ENCODE peak calls at places on chromosomes 7 and 10, in seven cellular contexts. R, X, W, P, L, T and K are unnamed samples. For H3K27me3, the result is how much of the 10 kb centered on the place peaks cover.

GRCh38 chr7:2205036-2205780 is 27.5 kb downstream of the MAD1L1 start:
- DNase-seq in W (no peak), X (no peak), T (no peak), P (no peak), R (no peak), L (no peak), K (no peak)

GRCh38 chr10:14325325-14325955 is 5.3 kb downstream of the FRMD4A start:
- DNase-seq in T (no peak), W (peak), L (peak), P (peak), R (peak), X (peak), K (peak)

GRCh38 chr10:101655581-101655980 is 39.4 kb downstream of the FBXW4 start:
- DNase-seq in R (peak), X (no peak), L (no peak), T (no peak), W (no peak), P (no peak), K (no peak)

GRCh38 chr7:21504021-21504420 is 38.8 kb upstream of the DNAH11 start:
- DNase-seq in X (peak), R (no peak), L (no peak), T (no peak), P (no peak), W (no peak), K (no peak)

GRCh38 chr7:149454750-149455149 is 6.1 kb downstream of the ZNF777 start:
- DNase-seq in P (no peak), T (no peak), W (no peak), R (no peak), X (no peak), L (peak), K (no peak)

GRCh38 chr7:90579181-90579688 is 16.9 kb upstream of the CDK14 start:
- DNase-seq in R (no peak), T (no peak), P (no peak), W (no peak), X (no peak), L (no peak), K (no peak)

GRCh38 chr7:156765901-156766656 is 125.5 kb downstream of the RNF32 start:
- DNase-seq in P (no peak), X (no peak), T (no peak), W (no peak), R (no peak), L (no peak), K (no peak)

GRCh38 chr10:113589225-113589770 is 36.4 kb downstream of the HABP2 start:
- DNase-seq in X (no peak), P (no peak), L (no peak), R (no peak), W (no peak), T (no peak), K (no peak)

GRCh38 chr7:108037140-108037539 is 34.2 kb upstream of the LAMB1 start:
- DNase-seq in X (no peak), T (no peak), P (no peak), L (no peak), R (no peak), W (no peak), K (no peak)

GRCh38 chr7:105643384-105643783 is 62.1 kb upstream of the EFCAB10 start:
- DNase-seq in X (peak), P (no peak), T (no peak), L (no peak), W (no peak), R (no peak), K (no peak)

GRCh38 chr10:71342850-71343773 is 24.1 kb downstream of the SLC29A3 start:
- DNase-seq in L (no peak), P (no peak), X (no peak), R (no peak), W (no peak), T (no peak), K (no peak)

GRCh38 chr10:22308390-22308789 is 7.8 kb upstream of the COMMD3 start:
- DNase-seq in W (no peak), P (no peak), X (no peak), R (no peak), T (no peak), L (no peak), K (peak)

GRCh38 chr7:82430518-82431465 is 12.8 kb downstream of the CACNA2D1 start:
- DNase-seq in L (no peak), P (no peak), W (no peak), X (no peak), T (peak), R (no peak), K (no peak)

GRCh38 chr7:37912756-37913155 is 3.9 kb downstream of the SFRP4 start:
- DNase-seq in P (no peak), T (no peak), W (no peak), L (no peak), X (no peak), R (no peak), K (no peak)

GRCh38 chr7:37916673-37917660 is at the start of gene SFRP4:
- DNase-seq in X (peak), P (no peak), T (no peak), L (no peak), W (peak), R (peak), K (no peak)

GRCh38 chr7:37916017-37916672 is 472 bp downstream of the SFRP4 start:
- DNase-seq in P (no peak), T (no peak), R (peak), L (no peak), X (peak), W (no peak), K (peak)

GRCh38 chr7:37918526-37918925 is 1.9 kb upstream of the SFRP4 start:
- DNase-seq in X (peak), R (no peak), W (no peak), L (no peak), T (no peak), P (no peak), K (no peak)

DNA sequence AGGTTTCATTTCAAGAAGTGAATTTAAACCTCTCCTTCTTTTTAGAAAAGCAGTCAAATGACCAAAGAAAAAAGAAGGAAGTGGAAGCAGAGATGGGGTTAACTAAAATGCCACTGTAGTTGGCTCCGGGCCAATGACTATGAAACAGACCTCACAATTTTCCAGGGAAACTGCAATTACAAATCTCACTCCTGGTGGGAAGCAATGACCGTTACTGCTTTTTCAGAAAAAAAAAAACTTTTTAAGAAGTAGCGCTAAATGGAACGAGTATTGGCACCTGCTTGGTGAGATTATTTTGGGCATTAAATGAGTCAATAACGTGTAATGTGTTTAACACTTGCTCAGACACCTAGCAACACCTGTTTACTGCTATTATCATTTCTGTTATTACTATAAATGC is 1.2 kb downstream of the SFRP4 start:
- DNase-seq in X (no peak), P (no peak), R (no peak), T (no peak), W (no peak), L (no peak), K (no peak)
- H3K4me3 ChIP-seq in X (peak), P (no peak), R (no peak), T (no peak), W (no peak), L (peak), K (no peak)

DNA sequence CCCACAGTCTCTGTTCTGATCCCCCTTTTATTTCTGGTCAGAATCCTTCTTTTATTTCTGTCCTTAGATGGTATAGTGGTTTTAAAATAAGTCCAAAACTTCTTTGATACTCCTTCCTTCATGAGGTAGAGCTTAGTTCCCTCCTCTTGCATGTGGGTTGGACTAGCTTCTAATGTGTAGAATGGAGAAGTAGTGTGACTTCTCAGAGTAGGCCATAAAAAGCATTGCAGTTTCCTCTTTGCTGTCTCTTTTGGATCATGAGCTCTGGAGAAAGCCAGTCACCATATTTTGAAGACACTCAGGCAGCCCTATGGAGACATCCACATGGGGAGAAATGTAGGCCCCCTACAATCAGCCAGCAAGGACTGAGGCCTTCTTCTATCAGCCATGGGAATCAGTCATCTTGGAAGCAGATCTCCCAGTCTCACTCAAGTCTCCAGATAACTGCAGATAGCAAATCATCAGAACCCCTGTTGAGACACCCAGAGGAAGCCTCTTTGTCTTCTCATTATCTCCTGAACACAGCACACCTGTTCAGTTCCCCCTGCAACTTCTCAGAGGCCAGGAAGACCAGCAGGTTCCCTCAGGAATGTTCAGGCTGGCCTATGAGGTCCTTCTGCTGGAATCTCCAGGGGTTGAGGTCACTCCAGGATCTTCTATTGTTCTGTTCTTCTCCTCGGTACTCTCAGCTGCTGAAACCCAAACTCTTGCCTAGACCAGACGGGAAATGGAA is 511.9 kb upstream of the ZMIZ1 start:
- DNase-seq in W (no peak), X (no peak), T (no peak), R (no peak), L (no peak), P (no peak), K (no peak)
- H3K27me3 ChIP-seq in W (under half), X (under half), T (under half), R (under half), L (under half), P (under half), K (under half)

DNA sequence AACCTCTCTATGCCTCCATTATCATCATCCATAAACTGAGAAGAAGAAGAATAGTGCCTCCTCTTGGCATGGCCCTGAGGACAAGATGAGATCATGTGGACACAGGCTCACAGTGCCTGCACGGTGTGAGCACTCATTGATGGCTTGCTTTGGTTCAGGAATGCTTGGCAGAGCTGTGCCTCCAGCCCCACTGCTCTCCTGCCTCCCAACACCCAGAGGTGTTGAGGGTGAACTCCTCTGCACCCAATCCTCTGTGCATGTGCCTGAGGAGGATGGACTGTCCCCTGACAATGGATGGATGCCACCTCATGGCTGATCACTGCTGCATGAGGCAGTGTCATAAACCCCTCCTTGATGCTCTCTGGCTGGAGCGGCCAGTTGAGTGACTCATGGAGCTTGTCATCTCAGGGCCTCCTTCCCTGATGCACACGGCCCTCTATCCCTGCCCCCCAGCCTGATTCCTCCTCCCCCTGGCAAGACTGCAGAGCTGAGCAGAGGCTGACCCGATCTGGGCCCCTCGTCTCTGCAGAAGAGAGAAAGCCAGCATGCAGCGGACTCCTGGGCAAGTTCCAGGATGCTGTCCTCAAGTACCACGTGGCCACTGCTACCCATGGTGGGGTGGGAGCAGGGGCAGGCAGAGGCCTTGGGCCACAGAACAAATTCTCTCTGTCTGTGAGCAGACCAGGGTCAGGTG is 136.3 kb downstream of the KCNMA1 start:
- DNase-seq in P (no peak), R (peak), W (no peak), L (no peak), T (peak), X (no peak), K (peak)
- TF ChIP-seq CTCF in P (no peak), R (no peak), W (no peak), L (no peak), T (no peak), X (no peak), K (no peak)

DNA sequence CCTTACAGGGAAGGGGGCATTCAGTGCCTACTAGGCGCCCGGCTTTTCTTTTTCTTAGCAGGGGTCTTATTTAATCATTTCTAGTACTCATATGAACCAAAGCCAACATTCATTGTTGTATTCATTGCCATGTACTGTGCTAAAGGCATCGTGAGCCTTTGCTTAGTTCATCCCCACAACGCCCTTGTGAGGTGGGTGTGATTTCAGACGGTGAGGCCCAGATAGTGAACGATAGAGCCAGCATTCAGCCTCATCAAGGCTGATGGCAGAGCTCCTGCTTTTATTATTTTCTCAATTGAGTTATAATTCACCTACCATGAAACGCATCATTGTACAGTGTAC is 50.0 kb downstream of the HK1 start:
- DNase-seq in L (no peak), P (no peak), R (no peak), T (no peak), W (no peak), X (no peak), K (no peak)
- H3K4me3 ChIP-seq in L (peak), P (no peak), R (no peak), T (peak), W (no peak), X (no peak), K (peak)

DNA sequence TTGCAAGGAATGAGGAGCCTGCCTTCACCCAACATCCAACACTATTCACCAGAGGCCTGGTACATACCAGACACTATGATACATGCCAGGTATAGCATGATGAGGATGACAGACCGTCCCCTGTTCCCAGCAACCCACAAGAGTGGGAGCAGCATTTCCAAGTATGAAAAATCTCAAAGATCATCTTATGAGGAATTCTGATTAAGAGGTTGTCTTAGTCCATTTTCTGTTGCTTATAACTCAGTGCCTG is 174.2 kb downstream of the HERPUD2 start:
- DNase-seq in R (no peak), L (no peak), T (no peak), W (no peak), P (no peak), X (no peak), K (no peak)
- H3K27me3 ChIP-seq in R (under half), L (under half), T (under half), W (under half), P (under half), X (under half), K (under half)

GRCh38 chr7:159047536-159047935 is 97.1 kb downstream of the VIPR2 start:
- DNase-seq in R (no peak), T (no peak), W (no peak), L (no peak), X (no peak), P (no peak), K (no peak)

GRCh38 chr7:159046300-159046699 is 98.4 kb downstream of the VIPR2 start:
- DNase-seq in P (no peak), T (no peak), L (peak), R (no peak), X (no peak), W (no peak), K (no peak)

GRCh38 chr7:159042639-159043101 is 102.0 kb downstream of the VIPR2 start:
- DNase-seq in T (no peak), L (peak), R (no peak), W (no peak), X (no peak), P (no peak), K (no peak)

GRCh38 chr7:159048656-159049055 is 96.0 kb downstream of the VIPR2 start:
- DNase-seq in X (no peak), W (no peak), L (peak), P (no peak), T (no peak), R (no peak), K (no peak)

DNA sequence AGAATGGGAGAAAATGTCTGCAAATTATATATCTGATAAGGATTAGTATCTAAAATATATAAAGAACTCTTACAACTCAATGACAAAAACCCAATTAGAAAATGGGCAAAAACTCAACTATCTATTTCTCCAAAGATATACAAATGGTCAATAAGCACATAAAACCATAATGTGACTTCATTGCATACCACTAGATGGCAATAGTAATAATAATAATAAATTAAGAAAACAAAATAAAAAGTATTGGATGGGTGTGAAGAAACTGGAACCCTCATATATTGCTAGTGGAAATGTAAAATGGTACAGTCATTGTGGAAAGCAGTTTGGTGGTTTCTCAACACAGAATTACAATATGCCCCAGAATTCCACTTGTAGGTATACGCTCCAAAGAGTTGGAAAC is 98.8 kb downstream of the VIPR2 start:
- DNase-seq in R (no peak), L (no peak), X (no peak), W (no peak), T (no peak), P (no peak), K (no peak)
- TF ChIP-seq CTCF in R (no peak), L (no peak), X (no peak), W (no peak), T (no peak), P (no peak), K (no peak)

GRCh38 chr10:31700222-31700621 is 228.4 kb downstream of the ARHGAP12 start:
- DNase-seq in X (no peak), R (no peak), L (no peak), T (peak), W (no peak), P (no peak), K (no peak)

GRCh38 chr10:31694929-31695837 is 233.4 kb downstream of the ARHGAP12 start:
- DNase-seq in L (no peak), P (no peak), X (no peak), T (no peak), W (no peak), R (no peak), K (no peak)

GRCh38 chr10:31697271-31698168 is 231.1 kb downstream of the ARHGAP12 start:
- DNase-seq in W (peak), L (peak), P (no peak), R (peak), X (no peak), T (peak), K (no peak)

GRCh38 chr10:31701546-31701945 is 227.1 kb downstream of the ARHGAP12 start:
- DNase-seq in R (no peak), X (no peak), L (no peak), T (no peak), P (no peak), W (no peak), K (no peak)

GRCh38 chr10:31698169-31698890 is 230.3 kb downstream of the ARHGAP12 start:
- DNase-seq in P (no peak), W (peak), L (peak), X (no peak), T (peak), R (peak), K (no peak)
- H3K4me3 ChIP-seq in P (no peak), W (no peak), L (peak), X (no peak), T (peak), R (no peak), K (no peak)